ENCODE peak calls at places on chromosomes 2 and 18, in four cellular contexts. B is GM12878, Q is HepG2, W is H1. M is an unnamed sample.

GRCh38 chr2:183665403-183665802 is 541.2 kb downstream of the NUP35 start:
- DNase-seq in W (no peak), B (no peak), Q (no peak), M (no peak)

GRCh38 chr2:233700028-233700635 is 7.4 kb downstream of the UGT1A6 start:
- DNase-seq in W (no peak), Q (peak), B (no peak), M (no peak)

GRCh38 chr18:77980275-77980674 is 730.6 kb downstream of the GALR1 start:
- DNase-seq in W (no peak), Q (no peak), B (no peak), M (no peak)

GRCh38 chr2:211503856-211504255 is 947.5 kb downstream of the CPS1 start:
- DNase-seq in W (no peak), B (no peak), Q (no peak), M (peak)

GRCh38 chr2:201441409-201441808 is 9.8 kb downstream of the TRAK2 start:
- DNase-seq in Q (no peak), W (no peak), B (no peak), M (no peak)

GRCh38 chr2:28338046-28338753 is 54.5 kb upstream of the FOSL2 start:
- DNase-seq in Q (no peak), W (no peak), B (no peak), M (no peak)

GRCh38 chr2:129904532-129905446 is 74.7 kb upstream of the RAB6C start:
- DNase-seq in W (no peak), Q (no peak), B (no peak), M (no peak)

GRCh38 chr2:121764681-121765228 is 9.3 kb downstream of the TSN start:
- DNase-seq in B (no peak), W (no peak), Q (no peak), M (no peak)

GRCh38 chr2:157875720-157876065 is 437 bp downstream of the ACVR1 start:
- DNase-seq in W (no peak), B (no peak), Q (peak), M (peak)

GRCh38 chr2:18966131-18966530 is 376.8 kb upstream of the NT5C1B start:
- DNase-seq in Q (no peak), B (no peak), W (no peak), M (no peak)

GRCh38 chr2:174340400-174341300 is 5.9 kb downstream of the SP9 start:
- DNase-seq in W (no peak), B (no peak), Q (peak), M (no peak)

GRCh38 chr2:57981369-57981768 is 65.2 kb upstream of the VRK2 start:
- DNase-seq in Q (no peak), B (no peak), W (no peak), M (no peak)

GRCh38 chr2:11850082-11850481 is 103.7 kb downstream of the LPIN1 start:
- DNase-seq in W (no peak), B (no peak), Q (no peak), M (no peak)

GRCh38 chr2:128638741-128639477 is 320.2 kb upstream of the HS6ST1 start:
- DNase-seq in Q (no peak), W (peak), B (no peak), M (no peak)

DNA sequence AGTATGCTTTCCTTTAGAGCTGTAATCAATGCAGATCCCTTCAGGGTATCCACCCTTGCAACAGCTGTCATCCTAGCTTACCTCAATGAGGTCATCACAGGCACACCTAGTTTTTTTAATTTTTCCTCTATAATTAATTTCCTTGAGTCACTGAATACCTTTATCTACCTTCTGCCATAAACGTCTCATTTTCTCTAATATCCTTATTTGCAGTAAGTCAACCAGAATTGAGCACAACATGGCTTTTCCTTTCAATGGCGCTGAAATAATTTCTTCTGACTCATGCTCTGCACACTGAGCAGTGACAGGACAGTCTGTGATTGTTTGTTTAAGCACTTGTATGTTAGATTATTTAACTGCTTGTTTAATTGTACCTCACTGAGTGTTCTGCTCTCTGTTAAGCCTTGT is 49.4 kb downstream of the ETAA1 start:
- DNase-seq in B (no peak), Q (no peak), W (no peak), M (no peak)
- TF ChIP-seq GABPA in B (no peak), Q (no peak), W (no peak), M (no peak)

GRCh38 chr2:204072443-204073324 is 136.1 kb downstream of the ICOS start:
- DNase-seq in Q (peak), W (peak), B (no peak), M (peak)

GRCh38 chr2:204074434-204074833 is 137.9 kb downstream of the ICOS start:
- DNase-seq in W (no peak), Q (no peak), B (no peak), M (no peak)

DNA sequence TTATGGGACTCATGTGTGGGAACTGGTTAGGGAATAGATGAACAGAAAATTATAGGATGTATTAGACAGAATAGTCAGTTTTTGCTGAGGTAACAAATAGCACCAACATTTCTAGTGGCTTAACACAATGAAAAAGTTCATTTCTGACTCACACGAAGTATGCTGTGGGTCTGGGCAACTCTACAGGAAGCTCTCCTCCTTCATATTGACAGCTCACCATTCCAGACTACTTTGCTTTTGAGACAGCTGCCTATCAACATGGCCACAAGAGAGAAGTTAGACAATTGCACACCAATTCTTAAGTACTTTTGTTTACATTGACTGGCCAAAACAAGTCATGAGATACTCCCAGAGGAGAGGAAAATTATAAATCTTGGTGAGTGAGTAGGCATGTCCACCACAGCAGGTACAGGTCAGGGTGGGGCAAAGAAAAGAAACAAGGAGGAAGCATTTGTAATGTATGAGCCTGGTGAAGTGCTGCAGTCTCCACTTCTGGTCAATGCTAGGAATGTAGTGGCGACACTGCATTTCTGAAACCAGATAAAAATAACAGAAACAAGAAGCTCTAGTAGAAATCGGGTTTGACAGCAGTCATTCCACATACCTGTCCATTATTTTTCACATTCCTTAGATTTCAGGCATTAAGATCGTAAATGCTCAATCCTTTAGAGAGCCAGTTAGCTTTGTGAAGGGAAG is 141.6 kb downstream of the ICOS start:
- DNase-seq in B (no peak), Q (no peak), W (no peak), M (no peak)
- TF ChIP-seq SP1 in B (no peak), Q (no peak), W (no peak), M (no peak)

GRCh38 chr2:177265386-177265690 is 811 bp upstream of the NFE2L2 start:
- DNase-seq in B (no peak), Q (no peak), W (no peak), M (no peak)
- TF ChIP-seq GABPA in B (no peak), Q (no peak), W (no peak), M (no peak)

DNA sequence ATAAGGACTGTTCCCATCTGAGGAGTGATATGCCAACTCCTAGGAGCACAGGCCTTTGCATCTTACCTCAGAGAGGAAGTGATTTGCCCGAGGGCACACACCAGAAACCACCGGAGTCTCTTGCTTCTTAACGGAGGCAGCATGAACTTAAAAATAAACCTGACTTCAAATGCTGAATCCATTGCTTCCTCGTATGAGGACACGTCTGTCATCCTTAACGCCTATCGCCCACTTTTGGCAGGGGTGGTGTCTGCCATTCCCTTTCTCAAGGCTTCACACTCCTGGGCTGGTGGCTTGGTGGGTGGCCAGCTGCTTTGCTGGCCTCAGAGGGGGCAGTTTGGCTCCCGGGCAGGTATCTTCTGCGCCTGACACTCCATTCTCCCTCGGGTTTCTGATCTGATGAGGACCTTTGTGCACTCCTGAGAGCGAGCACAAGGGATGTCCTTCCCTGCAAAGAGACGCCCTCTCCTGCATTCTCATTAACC is 1.1 kb upstream of the PREB start:
- DNase-seq in Q (no peak), B (no peak), W (no peak), M (no peak)
- TF ChIP-seq SP1 in Q (no peak), B (no peak), W (no peak), M (no peak)

DNA sequence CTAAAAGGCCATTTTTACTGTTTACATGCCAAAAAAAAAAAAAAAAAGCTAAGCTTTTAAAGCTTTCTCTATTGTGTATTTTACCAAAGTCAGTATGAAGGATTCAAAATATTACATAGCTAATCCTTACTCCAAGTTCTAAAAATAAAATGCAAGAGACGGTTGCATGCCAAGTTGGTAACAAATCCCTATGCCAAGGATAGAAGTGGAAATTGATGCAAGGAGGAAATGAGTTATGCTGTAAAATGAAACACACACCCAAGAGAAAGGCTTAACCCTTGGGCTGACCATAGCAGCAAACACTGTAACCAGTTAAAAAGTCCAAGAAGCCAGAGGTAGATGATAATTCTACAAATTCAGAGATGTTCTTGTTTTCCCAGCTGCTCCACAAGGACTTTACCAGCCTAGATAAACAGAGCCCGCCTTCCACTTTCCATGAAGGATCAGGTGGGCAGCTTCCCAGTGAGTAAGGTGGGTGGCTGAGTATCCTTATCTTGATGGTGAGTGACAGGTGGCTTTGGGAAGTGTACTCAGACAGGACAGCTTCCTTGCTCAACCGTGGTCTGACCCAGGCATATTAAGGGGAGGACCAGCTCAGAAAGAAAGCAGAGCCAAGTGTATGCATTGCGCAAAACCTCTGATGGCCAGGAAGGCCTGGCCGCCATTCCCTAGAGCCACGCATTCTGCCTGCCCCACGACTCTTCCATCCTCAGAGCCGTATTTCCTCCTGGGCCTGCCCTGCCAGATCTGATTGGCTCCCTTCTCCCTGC is 34.4 kb downstream of the ATP8B1 start:
- DNase-seq in Q (no peak), W (no peak), B (no peak), M (no peak)
- TF ChIP-seq GABPA in Q (no peak), W (no peak), B (no peak), M (no peak)

DNA sequence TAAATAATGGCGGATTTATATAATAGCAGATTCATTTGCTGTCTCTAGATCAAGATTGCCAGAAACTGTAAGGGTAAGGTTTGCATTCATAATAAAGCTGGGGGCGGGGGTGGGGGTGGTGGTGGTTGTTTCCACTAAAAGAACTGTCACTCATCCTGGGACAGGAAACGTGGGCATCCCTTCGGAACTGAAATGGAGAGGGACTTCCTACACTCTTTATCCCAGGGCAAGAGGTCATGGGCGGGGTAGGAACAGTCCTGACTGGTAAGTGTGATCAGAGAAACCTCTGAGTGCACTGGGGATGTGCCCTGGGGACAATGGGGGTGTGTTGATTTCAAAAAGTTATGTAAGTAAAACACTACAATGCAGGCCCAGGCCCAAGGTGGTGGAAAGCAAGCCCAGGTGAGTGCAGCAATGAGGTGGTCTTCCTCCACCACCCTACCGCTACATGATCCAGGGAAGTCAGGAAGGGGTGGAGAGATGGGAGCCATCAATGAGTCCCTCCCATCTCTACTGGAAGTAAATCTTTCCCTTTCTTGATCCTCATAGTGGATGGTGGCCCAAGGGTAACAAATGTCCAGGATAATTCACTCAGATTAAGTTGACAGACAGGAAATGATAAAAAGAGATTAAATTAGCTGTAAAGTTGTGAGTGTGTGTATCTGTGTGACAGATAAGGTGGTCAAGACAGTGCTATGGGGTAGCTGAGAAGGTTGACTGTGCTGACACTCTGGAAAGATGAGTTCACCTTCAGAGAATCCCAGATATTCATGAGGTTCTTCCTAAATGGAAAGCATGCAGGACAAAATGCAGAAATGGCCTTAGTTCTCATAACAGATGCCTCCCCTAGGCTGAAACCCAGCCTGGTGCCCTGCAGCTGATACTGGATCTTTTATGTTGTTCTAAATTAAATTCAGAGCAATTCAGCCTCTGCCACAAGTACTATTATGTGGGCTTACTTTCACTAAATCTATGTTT is 171.7 kb upstream of the SERPINE2 start:
- DNase-seq in B (no peak), Q (no peak), W (no peak), M (no peak)
- TF ChIP-seq SP1 in B (no peak), Q (no peak), W (no peak), M (no peak)

GRCh38 chr2:72893594-72894319 is 6.5 kb downstream of the SPR start:
- DNase-seq in W (no peak), B (peak), Q (peak), M (peak)
- TF ChIP-seq GABPA in W (no peak), B (no peak), Q (no peak), M (no peak)

DNA sequence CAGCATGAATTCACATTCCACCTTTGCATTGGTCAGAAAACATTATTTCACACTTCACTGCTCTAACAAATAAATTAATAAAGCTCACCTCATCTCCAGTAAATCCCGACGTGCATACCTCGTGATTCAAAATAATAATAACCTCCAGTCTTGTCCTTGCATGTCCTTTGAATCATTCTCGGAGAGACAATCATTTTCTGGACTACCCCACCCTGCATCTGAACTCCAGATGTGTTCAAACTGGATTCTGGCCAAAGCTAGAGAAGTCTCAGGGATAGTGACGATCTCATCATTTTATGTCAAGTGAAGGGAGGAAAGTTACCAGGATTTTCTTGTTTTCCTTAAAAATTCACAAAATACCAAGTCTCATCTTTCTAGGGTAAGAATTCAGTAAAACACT is 189.1 kb downstream of the NCKAP5 start:
- DNase-seq in Q (no peak), B (no peak), W (no peak), M (no peak)
- TF ChIP-seq SP1 in Q (no peak), B (no peak), W (no peak), M (no peak)

GRCh38 chr2:188477564-188478086 is 186.0 kb downstream of the GULP1 start:
- DNase-seq in Q (no peak), W (no peak), B (no peak), M (no peak)

GRCh38 chr2:188481474-188481873 is 189.8 kb downstream of the GULP1 start:
- DNase-seq in W (no peak), Q (no peak), B (no peak), M (no peak)

GRCh38 chr2:188475945-188476344 is 184.3 kb downstream of the GULP1 start:
- DNase-seq in B (no peak), Q (no peak), W (no peak), M (no peak)

GRCh38 chr2:188474316-188474715 is 182.6 kb downstream of the GULP1 start:
- DNase-seq in B (no peak), W (no peak), Q (no peak), M (no peak)

GRCh38 chr2:188478724-188479123 is 187.1 kb downstream of the GULP1 start:
- DNase-seq in W (no peak), B (peak), Q (no peak), M (no peak)
- TF ChIP-seq GABPA in W (no peak), B (no peak), Q (no peak), M (no peak)

GRCh38 chr2:45178359-45178758 is 169.1 kb upstream of the SIX2 start:
- DNase-seq in W (no peak), B (no peak), Q (no peak), M (no peak)

GRCh38 chr2:45180033-45180746 is 170.9 kb upstream of the SIX2 start:
- DNase-seq in B (no peak), Q (no peak), W (no peak), M (no peak)

GRCh38 chr2:45180784-45181183 is 171.5 kb upstream of the SIX2 start:
- DNase-seq in Q (no peak), B (no peak), W (no peak), M (no peak)

GRCh38 chr2:45177870-45178269 is 168.6 kb upstream of the SIX2 start:
- DNase-seq in B (no peak), W (no peak), Q (no peak), M (no peak)

GRCh38 chr2:45178854-45179253 is 169.6 kb upstream of the SIX2 start:
- DNase-seq in B (no peak), W (no peak), Q (no peak), M (no peak)
- TF ChIP-seq SP1 in B (no peak), W (no peak), Q (no peak), M (no peak)

M was measured in K562.